ENCODE peak calls at places on chromosomes 2 and 18, in seven cellular contexts. One of them, this sample, is unnamed.

GRCh38 chr2:85273732-85274731 is 53.8 kb downstream of the TGOLN2 start:
- DNase-seq in ovary: peak
- DNase-seq in IMR-90: peak
- DNase-seq in fibroblast of lung: peak
- DNase-seq in tibial nerve: no peak
- DNase-seq in heart right ventricle: no peak
- DNase-seq in adrenal gland: peak
- DNase-seq in this sample: no peak

GRCh38 chr2:232506713-232507112 is 13.5 kb upstream of the PRSS56 start:
- DNase-seq in ovary: peak
- DNase-seq in IMR-90: no peak
- DNase-seq in fibroblast of lung: no peak
- DNase-seq in tibial nerve: no peak
- DNase-seq in heart right ventricle: no peak
- DNase-seq in adrenal gland: no peak
- DNase-seq in this sample: no peak

GRCh38 chr2:162244559-162245031 is 1.4 kb upstream of the FAP start:
- DNase-seq in ovary: no peak
- DNase-seq in IMR-90: peak
- DNase-seq in fibroblast of lung: peak
- DNase-seq in tibial nerve: no peak
- DNase-seq in heart right ventricle: no peak
- DNase-seq in adrenal gland: no peak
- DNase-seq in this sample: no peak

GRCh38 chr18:48913723-48914122 is 37.0 kb downstream of the SMAD7 start:
- DNase-seq in ovary: no peak
- DNase-seq in IMR-90: no peak
- DNase-seq in fibroblast of lung: no peak
- DNase-seq in tibial nerve: no peak
- DNase-seq in heart right ventricle: no peak
- DNase-seq in adrenal gland: no peak
- DNase-seq in this sample: peak

GRCh38 chr2:168343586-168343985 is 96.2 kb upstream of the STK39 start:
- DNase-seq in ovary: no peak
- DNase-seq in IMR-90: peak
- DNase-seq in fibroblast of lung: peak
- DNase-seq in tibial nerve: no peak
- DNase-seq in heart right ventricle: no peak
- DNase-seq in adrenal gland: peak
- DNase-seq in this sample: no peak

GRCh38 chr2:171287036-171287435 is 126.3 kb upstream of the TLK1 start:
- DNase-seq in ovary: no peak
- DNase-seq in IMR-90: peak
- DNase-seq in fibroblast of lung: no peak
- DNase-seq in tibial nerve: no peak
- DNase-seq in heart right ventricle: no peak
- DNase-seq in adrenal gland: no peak
- DNase-seq in this sample: no peak

GRCh38 chr18:24754572-24754971 is 294.1 kb downstream of the HRH4 start:
- DNase-seq in ovary: no peak
- DNase-seq in IMR-90: peak
- DNase-seq in fibroblast of lung: no peak
- DNase-seq in tibial nerve: no peak
- DNase-seq in heart right ventricle: no peak
- DNase-seq in adrenal gland: no peak
- DNase-seq in this sample: no peak

GRCh38 chr2:235694721-235695601 is 201.1 kb downstream of the AGAP1 start:
- DNase-seq in ovary: no peak
- DNase-seq in IMR-90: peak
- DNase-seq in fibroblast of lung: no peak
- DNase-seq in tibial nerve: no peak
- DNase-seq in heart right ventricle: no peak
- DNase-seq in adrenal gland: peak
- DNase-seq in this sample: no peak

GRCh38 chr2:48755473-48755872 is at the start of gene LHCGR:
- DNase-seq in ovary: no peak
- DNase-seq in IMR-90: no peak
- DNase-seq in fibroblast of lung: peak
- DNase-seq in tibial nerve: no peak
- DNase-seq in heart right ventricle: no peak
- DNase-seq in adrenal gland: peak
- DNase-seq in this sample: no peak

DNA sequence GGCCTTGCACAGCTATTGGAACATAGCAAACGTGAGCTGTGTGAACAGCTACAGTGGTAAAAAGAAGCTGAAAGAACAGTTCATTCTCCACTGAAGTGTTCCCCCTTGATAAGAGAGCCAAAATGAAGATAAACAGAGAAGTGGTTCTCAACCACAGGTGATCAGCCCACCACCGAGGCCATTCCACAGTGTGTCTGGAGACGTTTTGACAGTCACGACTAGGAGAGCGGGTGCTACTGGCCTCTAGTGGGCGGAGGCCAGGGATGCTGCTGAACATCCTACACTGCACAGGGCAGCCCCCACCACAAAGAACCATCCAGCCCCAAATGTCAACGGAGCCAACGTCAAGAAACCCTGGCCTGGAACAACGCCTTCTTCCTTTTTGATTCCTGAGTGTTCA is 38.4 kb downstream of the ADCY3 start:
- DNase-seq in ovary: no peak
- DNase-seq in IMR-90: no peak
- DNase-seq in fibroblast of lung: no peak
- DNase-seq in tibial nerve: no peak
- DNase-seq in heart right ventricle: no peak
- DNase-seq in adrenal gland: no peak
- DNase-seq in this sample: no peak
- TF ChIP-seq CTCF in ovary: no peak
- TF ChIP-seq CTCF in IMR-90: no peak
- TF ChIP-seq CTCF in fibroblast of lung: no peak
- TF ChIP-seq CTCF in tibial nerve: no peak
- TF ChIP-seq CTCF in heart right ventricle: no peak
- TF ChIP-seq CTCF in adrenal gland: no peak
- TF ChIP-seq CTCF in this sample: no peak

DNA sequence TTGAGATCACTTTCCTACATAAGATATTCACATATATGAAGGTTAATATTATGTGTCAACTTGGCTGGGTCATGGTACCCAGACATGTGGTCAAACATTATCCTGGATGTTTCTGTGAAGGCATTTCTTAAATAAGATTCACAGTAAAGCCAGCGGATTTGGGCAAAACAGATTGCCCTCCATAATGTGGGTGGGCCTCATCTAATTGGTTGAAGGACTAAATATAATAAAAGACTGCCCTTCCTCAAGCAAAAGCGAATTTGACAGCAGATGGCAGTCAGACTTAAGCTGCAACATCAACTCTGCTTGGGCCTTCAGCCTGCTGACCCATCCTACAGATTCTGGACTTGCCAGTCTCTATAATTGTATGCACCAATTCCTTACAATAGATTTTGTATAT is 379.3 kb downstream of the TNS1 start:
- DNase-seq in ovary: no peak
- DNase-seq in IMR-90: no peak
- DNase-seq in fibroblast of lung: no peak
- DNase-seq in tibial nerve: no peak
- DNase-seq in heart right ventricle: no peak
- DNase-seq in adrenal gland: no peak
- DNase-seq in this sample: no peak
- H3K27ac ChIP-seq in ovary: no peak
- H3K27ac ChIP-seq in IMR-90: no peak
- H3K27ac ChIP-seq in fibroblast of lung: no peak
- H3K27ac ChIP-seq in tibial nerve: no peak
- H3K27ac ChIP-seq in heart right ventricle: no peak
- H3K27ac ChIP-seq in adrenal gland: no peak
- H3K27ac ChIP-seq in this sample: no peak

GRCh38 chr2:127479866-127480743 is 46.2 kb downstream of the IWS1 start:
- DNase-seq in ovary: no peak
- DNase-seq in IMR-90: no peak
- DNase-seq in fibroblast of lung: peak
- DNase-seq in tibial nerve: no peak
- DNase-seq in heart right ventricle: no peak
- DNase-seq in adrenal gland: no peak
- DNase-seq in this sample: no peak

GRCh38 chr2:127485694-127486071 is 40.6 kb downstream of the IWS1 start:
- DNase-seq in ovary: no peak
- DNase-seq in IMR-90: no peak
- DNase-seq in fibroblast of lung: no peak
- DNase-seq in tibial nerve: no peak
- DNase-seq in heart right ventricle: no peak
- DNase-seq in adrenal gland: no peak
- DNase-seq in this sample: no peak

GRCh38 chr2:127486247-127486912 is 39.9 kb downstream of the IWS1 start:
- DNase-seq in ovary: no peak
- DNase-seq in IMR-90: peak
- DNase-seq in fibroblast of lung: peak
- DNase-seq in tibial nerve: no peak
- DNase-seq in heart right ventricle: no peak
- DNase-seq in adrenal gland: no peak
- DNase-seq in this sample: no peak

GRCh38 chr2:127482031-127482430 is 44.3 kb downstream of the IWS1 start:
- DNase-seq in ovary: no peak
- DNase-seq in IMR-90: no peak
- DNase-seq in fibroblast of lung: no peak
- DNase-seq in tibial nerve: no peak
- DNase-seq in heart right ventricle: no peak
- DNase-seq in adrenal gland: no peak
- DNase-seq in this sample: no peak

GRCh38 chr2:127485051-127485693 is 41.1 kb downstream of the IWS1 start:
- DNase-seq in ovary: no peak
- DNase-seq in IMR-90: no peak
- DNase-seq in fibroblast of lung: no peak
- DNase-seq in tibial nerve: no peak
- DNase-seq in heart right ventricle: no peak
- DNase-seq in adrenal gland: no peak
- DNase-seq in this sample: no peak
- H3K4me3 ChIP-seq in ovary: no peak
- H3K4me3 ChIP-seq in IMR-90: no peak
- H3K4me3 ChIP-seq in fibroblast of lung: no peak
- H3K4me3 ChIP-seq in tibial nerve: no peak
- H3K4me3 ChIP-seq in heart right ventricle: no peak
- H3K4me3 ChIP-seq in adrenal gland: no peak
- H3K4me3 ChIP-seq in this sample: no peak

GRCh38 chr2:67873916-67874315 is 188.9 kb downstream of the C1D start:
- DNase-seq in ovary: no peak
- DNase-seq in IMR-90: no peak
- DNase-seq in fibroblast of lung: no peak
- DNase-seq in tibial nerve: no peak
- DNase-seq in heart right ventricle: no peak
- DNase-seq in adrenal gland: no peak
- DNase-seq in this sample: no peak
- TF ChIP-seq CTCF in ovary: no peak
- TF ChIP-seq CTCF in IMR-90: no peak
- TF ChIP-seq CTCF in fibroblast of lung: no peak
- TF ChIP-seq CTCF in tibial nerve: no peak
- TF ChIP-seq CTCF in heart right ventricle: no peak
- TF ChIP-seq CTCF in adrenal gland: no peak
- TF ChIP-seq CTCF in this sample: no peak

GRCh38 chr18:39624934-39625333 is 2059.3 kb upstream of the CELF4 start:
- DNase-seq in ovary: no peak
- DNase-seq in IMR-90: peak
- DNase-seq in fibroblast of lung: peak
- DNase-seq in tibial nerve: no peak
- DNase-seq in heart right ventricle: no peak
- DNase-seq in adrenal gland: no peak
- DNase-seq in this sample: no peak

GRCh38 chr18:39618265-39619003 is 2052.8 kb upstream of the CELF4 start:
- DNase-seq in ovary: no peak
- DNase-seq in IMR-90: no peak
- DNase-seq in fibroblast of lung: no peak
- DNase-seq in tibial nerve: no peak
- DNase-seq in heart right ventricle: no peak
- DNase-seq in adrenal gland: no peak
- DNase-seq in this sample: no peak

GRCh38 chr18:39622431-39622830 is 2056.8 kb upstream of the CELF4 start:
- DNase-seq in ovary: no peak
- DNase-seq in IMR-90: no peak
- DNase-seq in fibroblast of lung: peak
- DNase-seq in tibial nerve: no peak
- DNase-seq in heart right ventricle: no peak
- DNase-seq in adrenal gland: no peak
- DNase-seq in this sample: no peak

GRCh38 chr18:39620551-39621168 is 2055.1 kb upstream of the CELF4 start:
- DNase-seq in ovary: no peak
- DNase-seq in IMR-90: no peak
- DNase-seq in fibroblast of lung: no peak
- DNase-seq in tibial nerve: no peak
- DNase-seq in heart right ventricle: no peak
- DNase-seq in adrenal gland: no peak
- DNase-seq in this sample: no peak
- H3K27ac ChIP-seq in ovary: no peak
- H3K27ac ChIP-seq in IMR-90: no peak
- H3K27ac ChIP-seq in fibroblast of lung: no peak
- H3K27ac ChIP-seq in tibial nerve: no peak
- H3K27ac ChIP-seq in heart right ventricle: no peak
- H3K27ac ChIP-seq in adrenal gland: no peak
- H3K27ac ChIP-seq in this sample: no peak

GRCh38 chr2:118845843-118846666 is 1.4 kb downstream of the EN1 start:
- DNase-seq in ovary: no peak
- DNase-seq in IMR-90: no peak
- DNase-seq in fibroblast of lung: no peak
- DNase-seq in tibial nerve: no peak
- DNase-seq in heart right ventricle: no peak
- DNase-seq in adrenal gland: no peak
- DNase-seq in this sample: no peak
- H3K4me3 ChIP-seq in ovary: no peak
- H3K4me3 ChIP-seq in IMR-90: no peak
- H3K4me3 ChIP-seq in fibroblast of lung: no peak
- H3K4me3 ChIP-seq in tibial nerve: peak
- H3K4me3 ChIP-seq in heart right ventricle: no peak
- H3K4me3 ChIP-seq in adrenal gland: no peak
- H3K4me3 ChIP-seq in this sample: no peak

DNA sequence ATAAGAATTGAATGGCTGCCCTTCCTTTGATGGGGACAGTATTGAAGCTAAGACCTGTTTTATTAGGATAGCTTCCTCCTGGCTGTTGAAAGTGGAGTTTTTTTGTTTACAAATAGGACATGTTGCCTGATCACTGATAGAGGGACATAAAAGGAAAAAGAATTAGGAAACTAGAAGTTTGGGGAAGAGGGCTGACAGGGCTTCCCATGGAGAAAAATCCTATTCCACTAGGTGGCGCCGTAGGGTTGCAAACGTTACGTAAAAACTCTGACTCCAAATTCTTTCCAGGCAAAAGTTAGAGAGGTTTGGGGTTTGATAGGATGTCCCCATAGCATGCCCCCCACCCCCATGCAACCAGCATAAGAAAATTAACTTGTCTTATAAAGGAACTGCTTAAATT is 11.1 kb upstream of the RBFA start:
- DNase-seq in ovary: no peak
- DNase-seq in IMR-90: no peak
- DNase-seq in fibroblast of lung: no peak
- DNase-seq in tibial nerve: no peak
- DNase-seq in heart right ventricle: no peak
- DNase-seq in adrenal gland: no peak
- DNase-seq in this sample: no peak
- TF ChIP-seq CTCF in ovary: no peak
- TF ChIP-seq CTCF in IMR-90: no peak
- TF ChIP-seq CTCF in fibroblast of lung: peak
- TF ChIP-seq CTCF in tibial nerve: no peak
- TF ChIP-seq CTCF in heart right ventricle: no peak
- TF ChIP-seq CTCF in adrenal gland: no peak
- TF ChIP-seq CTCF in this sample: no peak

This sample was measured in right lobe of liver.